ENCODE peak calls at places on chromosomes 6 and 20, in four cellular contexts. One of them, this sample, is unnamed.

GRCh38 chr6:5084787-5085637 is at the start of gene PPP1R3G:
- DNase-seq in EL: peak
- DNase-seq in activated T-cell treated with anti-CD3 and anti-CD28 coated beads for 1 hour: no peak
- DNase-seq in fibroblast of lung: peak
- DNase-seq in this sample: no peak

GRCh38 chr20:39516964-39517363 is 554.8 kb downstream of the DHX35 start:
- DNase-seq in fibroblast of lung: no peak
- DNase-seq in EL: no peak
- DNase-seq in activated T-cell treated with anti-CD3 and anti-CD28 coated beads for 1 hour: no peak
- DNase-seq in this sample: no peak

GRCh38 chr6:25220853-25221252 is 58.3 kb upstream of the CARMIL1 start:
- DNase-seq in EL: no peak
- DNase-seq in activated T-cell treated with anti-CD3 and anti-CD28 coated beads for 1 hour: no peak
- DNase-seq in fibroblast of lung: no peak
- DNase-seq in this sample: no peak

GRCh38 chr6:152669894-152670293 is 27.8 kb upstream of the MYCT1 start:
- DNase-seq in EL: peak
- DNase-seq in activated T-cell treated with anti-CD3 and anti-CD28 coated beads for 1 hour: no peak
- DNase-seq in fibroblast of lung: peak
- DNase-seq in this sample: no peak

GRCh38 chr20:64036346-64037198 is 590 bp downstream of the C20orf204 start:
- DNase-seq in EL: no peak
- DNase-seq in fibroblast of lung: peak
- DNase-seq in activated T-cell treated with anti-CD3 and anti-CD28 coated beads for 1 hour: no peak
- DNase-seq in this sample: no peak

GRCh38 chr6:153092082-153093013 is 38.7 kb downstream of the RGS17 start:
- DNase-seq in fibroblast of lung: peak
- DNase-seq in activated T-cell treated with anti-CD3 and anti-CD28 coated beads for 1 hour: no peak
- DNase-seq in EL: peak
- DNase-seq in this sample: no peak

GRCh38 chr20:46078954-46079353 is 10.8 kb downstream of the NCOA5 start:
- DNase-seq in fibroblast of lung: no peak
- DNase-seq in activated T-cell treated with anti-CD3 and anti-CD28 coated beads for 1 hour: no peak
- DNase-seq in EL: no peak
- DNase-seq in this sample: no peak

GRCh38 chr6:141212296-141212695 is 920.4 kb upstream of the GJE1 start:
- DNase-seq in fibroblast of lung: no peak
- DNase-seq in EL: peak
- DNase-seq in activated T-cell treated with anti-CD3 and anti-CD28 coated beads for 1 hour: no peak
- DNase-seq in this sample: no peak

GRCh38 chr6:17173071-17173470 is 71.2 kb downstream of the STMND1 start:
- DNase-seq in fibroblast of lung: no peak
- DNase-seq in EL: peak
- DNase-seq in activated T-cell treated with anti-CD3 and anti-CD28 coated beads for 1 hour: no peak
- DNase-seq in this sample: no peak

GRCh38 chr20:17957505-17958325 is 10.9 kb downstream of the SNX5 start:
- DNase-seq in fibroblast of lung: no peak
- DNase-seq in EL: no peak
- DNase-seq in activated T-cell treated with anti-CD3 and anti-CD28 coated beads for 1 hour: no peak
- DNase-seq in this sample: no peak

GRCh38 chr6:84466521-84466920 is 239.1 kb upstream of the CEP162 start:
- DNase-seq in fibroblast of lung: peak
- DNase-seq in EL: peak
- DNase-seq in activated T-cell treated with anti-CD3 and anti-CD28 coated beads for 1 hour: no peak
- DNase-seq in this sample: no peak